ENCODE peak calls at places on chromosomes 12 and 14, in five cellular contexts. T is heart right ventricle, B is cardiac fibroblast, M is stomach, D is tibial artery. Y is an unnamed sample.

GRCh38 chr14:77372304-77372841 is 4.5 kb downstream of the TMED8 start:
- DNase-seq in T (no peak), B (peak; percentile 5), M (no peak), D (no peak), Y (no peak)

GRCh38 chr14:88013750-88014349 is 8.9 kb downstream of the GPR65 start:
- DNase-seq in T (peak; percentile 23), B (peak; percentile 85), M (peak; percentile 74), D (peak; percentile 73), Y (peak; percentile 69)

GRCh38 chr12:111024205-111024794 is 103.9 kb upstream of the MYL2 start:
- DNase-seq in T (peak; percentile 49), B (peak; percentile 36), M (peak; percentile 64), D (no peak), Y (peak; percentile 69)

GRCh38 chr14:63204407-63205280 is at the start of gene RHOJ:
- DNase-seq in T (peak; percentile 16), B (peak; percentile 42), M (no peak), D (no peak), Y (no peak)

GRCh38 chr12:49662998-49663843 is 39.9 kb downstream of the PRPF40B start:
- DNase-seq in T (peak; percentile 71), B (peak; percentile 95), M (no peak), D (peak; percentile 84), Y (peak; percentile 59)

GRCh38 chr12:45349911-45350310 is 134.0 kb downstream of the ANO6 start:
- DNase-seq in T (no peak), B (peak; percentile 43), M (no peak), D (no peak), Y (peak; percentile 17)

GRCh38 chr12:6872073-6873048 is 742 bp downstream of the SPSB2 start:
- DNase-seq in T (peak; percentile 90), B (peak; percentile 76), M (peak; percentile 88), D (peak; percentile 91), Y (peak; percentile 79)

GRCh38 chr14:61429316-61429715 is 107.9 kb downstream of the PRKCH start:
- DNase-seq in T (no peak), B (no peak), M (no peak), D (no peak), Y (no peak)

GRCh38 chr12:119423285-119423684 is 88.8 kb downstream of the CCDC60 start:
- DNase-seq in T (no peak), B (no peak), M (no peak), D (no peak), Y (no peak)

GRCh38 chr12:402127-402456 is 648 bp downstream of the CCDC77 start:
- DNase-seq in T (no peak), B (peak; percentile 41), M (no peak), D (no peak), Y (peak; percentile 53)

GRCh38 chr14:77593501-77593911 is 22.9 kb downstream of the SPTLC2 start:
- DNase-seq in T (no peak), B (peak; percentile 36), M (no peak), D (no peak), Y (no peak)

GRCh38 chr12:120689397-120690082 is 2.6 kb downstream of the MLEC start:
- DNase-seq in T (no peak), B (no peak), M (no peak), D (no peak), Y (no peak)

GRCh38 chr12:33832900-33833299 is 189.4 kb upstream of the ALG10 start:
- DNase-seq in T (no peak), B (no peak), M (no peak), D (no peak), Y (no peak)

GRCh38 chr14:100138082-100138787 is 21.2 kb downstream of the DEGS2 start:
- DNase-seq in T (no peak), B (no peak), M (peak; percentile 81), D (no peak), Y (no peak)

GRCh38 chr14:100142073-100143040 is 17.1 kb downstream of the DEGS2 start:
- DNase-seq in T (peak; percentile 52), B (peak; percentile 56), M (peak; percentile 88), D (no peak), Y (no peak)

GRCh38 chr14:100138955-100139354 is 20.5 kb downstream of the DEGS2 start:
- DNase-seq in T (no peak), B (no peak), M (no peak), D (no peak), Y (no peak)

GRCh38 chr14:100141133-100141497 is 18.3 kb downstream of the DEGS2 start:
- DNase-seq in T (no peak), B (no peak), M (no peak), D (no peak), Y (no peak)

DNA sequence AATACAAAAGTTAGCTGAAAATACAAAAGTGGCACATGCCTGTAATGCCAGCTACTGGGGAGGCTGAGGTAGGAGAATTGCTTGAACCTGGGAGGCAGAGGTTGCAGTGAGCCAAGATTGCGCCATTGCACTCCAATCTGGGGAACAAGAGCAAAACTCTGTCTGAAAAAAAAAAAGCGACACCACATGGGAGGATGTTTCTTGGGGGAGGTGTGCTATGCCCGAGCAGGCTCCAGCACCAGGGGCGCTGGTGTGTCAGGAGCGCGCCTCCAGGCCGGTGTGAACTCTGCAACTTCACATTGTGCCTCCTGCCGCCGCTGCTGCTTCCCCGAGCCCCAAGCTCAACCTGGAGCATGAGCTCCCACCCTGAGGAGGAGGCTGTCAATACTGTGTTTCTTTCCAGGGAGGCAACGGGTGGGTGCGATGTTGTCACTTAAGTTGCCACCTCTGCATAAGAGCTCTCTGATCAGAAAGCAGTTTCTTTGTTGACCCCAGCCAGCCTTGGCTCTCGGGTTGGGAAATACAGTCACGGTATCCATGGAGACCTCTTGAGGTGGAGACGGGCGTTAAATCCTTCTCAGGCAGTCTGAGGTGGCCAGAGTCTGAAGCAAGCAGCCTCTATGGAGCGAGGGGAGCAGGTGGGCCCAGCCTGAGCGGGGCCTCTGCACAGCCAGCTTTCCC is 18.9 kb downstream of the DEGS2 start:
- DNase-seq in T (no peak), B (peak; percentile 20), M (peak; percentile 51), D (no peak), Y (no peak)
- TF ChIP-seq CTCF in T (no peak), B (no peak), M (peak; percentile 27), D (no peak), Y (no peak)

GRCh38 chr12:123041042-123041531 is 60.6 kb downstream of the ARL6IP4 start:
- DNase-seq in T (no peak), B (no peak), M (no peak), D (no peak), Y (no peak)
- TF ChIP-seq CTCF in T (no peak), B (no peak), M (no peak), D (no peak), Y (no peak)

DNA sequence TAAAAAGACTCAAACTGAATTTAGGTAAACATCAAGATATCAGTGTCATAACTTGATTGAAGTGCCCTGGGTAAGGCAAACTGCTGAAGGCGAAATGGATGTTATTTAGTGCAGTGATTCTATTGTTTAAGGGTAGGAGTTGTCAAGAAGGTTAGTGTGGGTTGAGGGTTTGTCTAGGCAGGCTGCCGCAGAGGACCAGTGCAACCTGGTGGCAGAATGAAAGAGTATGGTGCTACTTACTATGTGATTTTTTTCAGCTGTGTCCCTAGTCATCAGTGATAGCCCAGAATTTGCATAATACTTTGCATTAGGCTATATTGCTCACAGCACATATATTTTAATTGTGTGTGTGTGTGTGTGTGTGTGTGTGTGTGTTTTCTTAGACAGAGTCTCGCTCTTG is 1127.0 kb downstream of the GALC start:
- DNase-seq in T (no peak), B (peak; percentile 21), M (no peak), D (no peak), Y (no peak)
- TF ChIP-seq CTCF in T (no peak), B (no peak), M (no peak), D (no peak), Y (no peak)

DNA sequence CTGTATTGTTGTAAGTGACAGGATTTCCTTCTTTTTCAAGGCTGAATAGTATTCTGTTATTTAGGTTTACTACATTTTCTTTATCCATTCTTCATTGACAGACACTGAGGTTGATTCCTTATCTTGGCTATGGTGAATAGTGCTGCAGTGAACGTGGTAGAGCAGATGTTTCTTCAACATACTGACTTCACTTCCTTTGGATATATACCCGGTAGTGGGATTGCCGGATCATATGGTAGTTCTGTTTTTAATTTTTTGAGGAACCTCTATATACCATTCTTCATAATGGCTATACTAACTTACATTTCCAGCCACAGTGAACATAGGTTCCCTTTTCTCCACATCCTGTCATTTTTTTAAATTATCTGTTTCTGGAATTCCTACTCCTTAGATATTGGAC is 21.8 kb downstream of the DERA start:
- DNase-seq in T (no peak), B (no peak), M (no peak), D (no peak), Y (no peak)
- TF ChIP-seq CTCF in T (no peak), B (no peak), M (no peak), D (no peak), Y (no peak)

DNA sequence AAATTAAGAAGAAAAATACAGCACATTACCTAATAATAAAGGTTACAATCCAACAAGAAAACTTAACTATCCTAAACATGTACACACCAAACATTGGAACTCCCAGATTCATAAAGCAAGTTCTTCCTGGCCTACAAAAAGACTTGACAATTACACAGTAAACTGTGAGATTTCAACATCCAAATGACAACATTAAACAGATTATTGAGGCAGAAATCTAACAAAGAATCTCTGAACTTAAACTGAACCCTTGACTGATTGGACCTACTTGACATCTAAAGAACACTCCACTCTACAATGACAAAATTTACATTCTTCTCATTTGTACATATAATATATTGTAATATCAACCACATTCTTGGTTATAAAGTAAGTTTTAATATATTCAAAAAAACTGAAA is 1341.3 kb downstream of the LRFN5 start:
- DNase-seq in T (no peak), B (no peak), M (no peak), D (no peak), Y (no peak)
- TF ChIP-seq CTCF in T (no peak), B (no peak), M (no peak), D (no peak), Y (no peak)

DNA sequence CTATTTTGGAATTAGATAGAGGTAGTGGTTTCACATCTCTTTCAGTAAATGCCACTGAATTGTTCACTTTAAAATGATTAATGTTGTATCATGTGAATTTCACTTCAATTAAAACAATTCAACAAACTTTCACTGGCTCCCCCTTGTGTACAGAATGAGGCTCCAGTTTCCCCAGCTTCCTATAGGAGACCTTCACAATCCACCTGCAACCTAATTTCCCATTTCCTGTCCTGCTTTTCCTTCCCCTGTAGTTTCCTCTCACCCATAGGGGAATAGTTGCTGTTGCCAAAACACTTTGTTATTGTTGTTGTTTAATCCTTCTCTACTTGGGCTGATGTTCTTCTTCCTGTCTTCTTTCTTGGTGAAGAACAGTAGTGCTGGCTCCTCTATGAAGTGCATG is 59.8 kb downstream of the NPAS3 start:
- DNase-seq in T (no peak), B (peak; percentile 42), M (no peak), D (no peak), Y (peak; percentile 35)
- TF ChIP-seq CTCF in T (no peak), B (peak; percentile 69), M (no peak), D (peak; percentile 40), Y (peak; percentile 38)

GRCh38 chr12:57522019-57522886 is at the start of gene MBD6:
- DNase-seq in T (peak; percentile 95), B (peak; percentile 95), M (peak; percentile 94), D (peak; percentile 97), Y (peak; percentile 93)
- TF ChIP-seq CTCF in T (no peak), B (no peak), M (no peak), D (no peak), Y (no peak)

GRCh38 chr12:43111608-43112007 is 440.4 kb downstream of the ADAMTS20 start:
- DNase-seq in T (no peak), B (peak; percentile 64), M (no peak), D (no peak), Y (no peak)

GRCh38 chr12:43114316-43114715 is 437.7 kb downstream of the ADAMTS20 start:
- DNase-seq in T (no peak), B (no peak), M (no peak), D (no peak), Y (no peak)

GRCh38 chr12:43113616-43114015 is 438.4 kb downstream of the ADAMTS20 start:
- DNase-seq in T (no peak), B (no peak), M (no peak), D (no peak), Y (no peak)

GRCh38 chr12:43112101-43112661 is 439.8 kb downstream of the ADAMTS20 start:
- DNase-seq in T (no peak), B (no peak), M (no peak), D (no peak), Y (no peak)

GRCh38 chr12:43113153-43113552 is 438.9 kb downstream of the ADAMTS20 start:
- DNase-seq in T (no peak), B (peak; percentile 28), M (no peak), D (no peak), Y (no peak)
- TF ChIP-seq CTCF in T (no peak), B (peak; percentile 12), M (no peak), D (no peak), Y (no peak)

Y was measured in MCF 10A.